ENCODE peak calls at places on chromosomes 16 and 17, in five cellular contexts. M, Q, A, W and J are unnamed samples.

GRCh38 chr17:8015236-8015956 is 13.0 kb downstream of the GUCY2D start:
- DNase-seq in M (no peak), Q (no peak), A (no peak), W (no peak), J (no peak)

GRCh38 chr17:8656693-8657092 is 26.2 kb upstream of the MYH10 start:
- DNase-seq in M (no peak), Q (no peak), W (no peak), A (no peak), J (no peak)

GRCh38 chr16:12433691-12434390 is 369.8 kb downstream of the CPPED1 start:
- DNase-seq in A (no peak), W (no peak), Q (no peak), M (no peak), J (no peak)

GRCh38 chr17:15263206-15263579 is 1.9 kb downstream of the PMP22 start:
- DNase-seq in W (no peak), M (no peak), A (peak; percentile 77), Q (no peak), J (peak; percentile 96)

GRCh38 chr17:56834380-56835258 is 668 bp downstream of the DGKE start:
- DNase-seq in A (peak; percentile 73), Q (no peak), M (peak; percentile 44), W (no peak), J (no peak)

GRCh38 chr17:76558210-76559095 is 18.6 kb downstream of the PRCD start:
- DNase-seq in Q (no peak), M (no peak), W (no peak), A (no peak), J (no peak)

GRCh38 chr16:22397459-22397858 is 23.0 kb upstream of the CDR2 start:
- DNase-seq in A (no peak), W (no peak), M (no peak), Q (no peak), J (no peak)

GRCh38 chr17:81135503-81136283 is 29.6 kb upstream of the PVALEF start:
- DNase-seq in Q (no peak), M (no peak), W (no peak), A (no peak), J (no peak)

GRCh38 chr16:65068151-65068740 is 53.6 kb downstream of the CDH11 start:
- DNase-seq in M (no peak), W (no peak), Q (no peak), A (no peak), J (no peak)

GRCh38 chr17:52159159-52159809 is 770 bp upstream of the CA10 start:
- DNase-seq in Q (no peak), A (no peak), M (no peak), W (no peak), J (no peak)

GRCh38 chr17:43713494-43714162 is 45.0 kb downstream of the SOST start:
- DNase-seq in M (no peak), W (no peak), Q (no peak), A (no peak), J (no peak)

GRCh38 chr17:80277751-80278671 is 17.4 kb downstream of the RNF213 start:
- DNase-seq in Q (no peak), W (no peak), M (no peak), A (no peak), J (no peak)

GRCh38 chr16:3638916-3639644 is 15.4 kb upstream of the DNASE1 start:
- DNase-seq in Q (no peak), A (no peak), M (no peak), W (no peak), J (no peak)

GRCh38 chr17:68357886-68358285 is 66.6 kb downstream of the ARSG start:
- DNase-seq in Q (no peak), M (no peak), A (no peak), W (no peak), J (no peak)

GRCh38 chr17:68353121-68353521 is 61.8 kb downstream of the ARSG start:
- DNase-seq in W (no peak), A (no peak), Q (no peak), M (no peak), J (no peak)

GRCh38 chr17:68355093-68355492 is 63.8 kb downstream of the ARSG start:
- DNase-seq in A (no peak), W (no peak), M (no peak), Q (no peak), J (no peak)

GRCh38 chr17:68356949-68357455 is 65.7 kb downstream of the ARSG start:
- DNase-seq in W (no peak), M (no peak), A (no peak), Q (no peak), J (no peak)

GRCh38 chr17:68356520-68356919 is 65.2 kb downstream of the ARSG start:
- DNase-seq in A (peak; percentile 37), M (no peak), Q (no peak), W (no peak), J (no peak)
- TF ChIP-seq POLR2AphosphoS5 in A (no peak), M (no peak), Q (no peak), W (no peak), J (no peak)

DNA sequence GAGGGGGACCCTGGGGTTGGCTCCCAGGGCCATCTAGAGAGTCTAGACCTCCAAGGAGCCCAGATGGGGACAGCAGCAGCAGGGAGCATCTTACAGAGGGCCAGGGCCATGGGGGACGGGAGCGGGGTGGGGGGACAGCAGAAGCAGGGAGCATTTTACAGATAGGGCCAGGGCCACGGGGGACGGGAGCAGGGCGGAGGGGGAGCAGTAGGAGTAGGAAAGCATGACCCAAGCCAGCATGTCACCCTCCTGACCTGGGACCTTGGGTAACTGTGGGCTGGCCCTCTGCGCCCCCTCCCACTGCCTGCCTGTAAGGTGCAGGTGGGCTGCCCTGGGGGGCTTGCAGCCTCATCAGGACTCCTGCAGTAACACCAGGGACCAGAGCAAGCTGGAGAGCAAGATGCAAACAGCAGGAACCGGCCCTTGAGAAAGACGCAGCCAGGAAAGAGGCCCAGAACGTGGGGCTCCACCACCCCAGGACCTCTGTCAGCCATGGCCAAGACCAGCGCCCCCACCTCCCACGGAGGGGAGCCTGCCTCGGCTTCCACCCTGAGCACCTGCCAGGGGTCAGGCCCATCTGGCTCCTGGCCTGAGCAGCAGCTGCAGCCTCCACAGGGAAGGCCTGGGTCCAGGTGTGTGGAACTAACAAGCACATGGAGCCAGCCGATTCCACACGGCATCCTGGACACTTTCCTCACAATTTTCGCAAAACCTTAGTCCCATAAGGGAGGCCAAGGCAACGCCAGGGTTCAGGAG is 2.4 kb downstream of the ZNF598 start:
- DNase-seq in A (no peak), W (no peak), Q (no peak), M (no peak), J (no peak)
- H3K4me3 ChIP-seq in A (peak overlapping the region; percentile 78), W (peak overlapping the region; percentile 79), Q (peak overlapping the region; percentile 94), M (peak overlapping the region; percentile 99), J (peak overlapping the region; percentile 19)

DNA sequence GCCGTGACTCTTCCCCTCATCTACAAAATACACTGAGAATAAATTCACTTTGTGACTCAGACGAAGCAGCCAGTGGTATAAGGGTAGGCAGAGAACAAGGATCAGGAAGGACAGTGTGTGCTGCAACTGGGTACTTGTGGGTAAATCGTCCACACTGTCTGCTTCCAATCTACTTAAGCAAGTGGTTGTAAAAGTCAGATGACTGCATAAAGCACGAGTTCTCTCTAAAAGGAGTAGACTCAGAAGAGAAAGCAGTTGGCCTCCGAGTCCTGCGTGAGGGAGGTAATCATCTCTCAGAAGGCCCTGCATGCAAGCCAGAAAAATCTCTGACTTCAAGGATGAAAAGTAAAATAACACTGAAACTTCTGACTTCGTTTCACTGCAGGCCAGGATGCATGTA is 43.1 kb downstream of the ANKFY1 start:
- DNase-seq in W (no peak), Q (no peak), M (no peak), A (peak; percentile 48), J (no peak)
- TF ChIP-seq POLR2AphosphoS5 in W (no peak), Q (no peak), M (no peak), A (peak; percentile 85), J (peak; percentile 82)

GRCh38 chr16:31214705-31215286 is 877 bp downstream of the TRIM72 start:
- DNase-seq in A (no peak), M (no peak), W (no peak), Q (no peak), J (no peak)
- H3K4me3 ChIP-seq in A (peak overlapping the region; percentile 49), M (peak overlapping the region; percentile 41), W (peak overlapping the region; percentile 96), Q (no peak overlapping the region), J (peak overlapping the region; percentile 60)

DNA sequence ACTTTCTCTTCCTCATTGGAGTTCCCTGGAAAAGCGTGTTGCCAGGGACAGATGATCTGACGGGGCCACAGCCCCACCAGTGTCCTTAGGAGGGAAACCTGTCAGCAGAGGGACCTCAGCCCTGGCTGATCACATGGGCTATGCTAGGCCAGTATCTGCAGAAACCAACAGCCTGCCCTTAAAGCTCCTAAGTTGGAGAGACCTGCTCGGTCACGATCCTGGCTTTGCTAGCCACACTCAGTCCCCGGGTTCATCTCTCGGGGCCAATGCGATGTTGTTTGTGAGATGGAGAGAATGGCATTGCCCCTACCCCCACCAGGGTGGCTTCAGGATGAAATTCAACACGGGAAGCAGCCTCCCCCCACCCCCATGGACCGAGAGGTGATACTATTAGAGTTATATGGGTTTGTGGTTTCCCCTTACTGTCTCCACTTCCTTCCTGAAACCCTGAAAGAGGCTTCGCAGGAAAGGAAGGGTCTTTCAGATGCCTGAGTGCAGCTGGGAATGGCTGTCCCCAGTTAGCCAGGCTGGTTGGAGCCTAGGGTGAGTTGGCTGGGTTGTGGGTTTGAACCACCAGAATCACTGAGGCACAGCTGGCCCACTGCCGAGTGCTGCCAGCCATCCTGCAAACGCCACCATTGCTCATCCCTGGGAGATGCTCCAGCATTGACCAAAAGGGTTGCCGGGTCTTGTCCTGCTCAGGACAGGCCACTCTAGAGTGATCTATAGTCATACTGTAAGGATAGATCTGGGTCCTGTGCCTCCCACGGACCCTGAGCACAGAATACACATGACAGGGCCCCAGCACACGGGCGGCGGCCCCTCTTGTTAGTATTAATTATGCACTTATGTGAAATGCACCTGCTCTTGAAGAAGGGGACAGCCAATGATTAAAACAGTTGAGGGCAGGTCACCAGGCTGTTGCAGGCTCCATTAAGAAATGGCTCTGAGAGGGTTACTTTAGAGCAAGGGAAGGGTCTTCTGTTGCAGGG is 16.8 kb downstream of the RMI2 start:
- DNase-seq in M (no peak), W (no peak), Q (no peak), A (no peak), J (no peak)
- TF ChIP-seq POLR2AphosphoS5 in M (no peak), W (no peak), Q (no peak), A (no peak), J (no peak)

DNA sequence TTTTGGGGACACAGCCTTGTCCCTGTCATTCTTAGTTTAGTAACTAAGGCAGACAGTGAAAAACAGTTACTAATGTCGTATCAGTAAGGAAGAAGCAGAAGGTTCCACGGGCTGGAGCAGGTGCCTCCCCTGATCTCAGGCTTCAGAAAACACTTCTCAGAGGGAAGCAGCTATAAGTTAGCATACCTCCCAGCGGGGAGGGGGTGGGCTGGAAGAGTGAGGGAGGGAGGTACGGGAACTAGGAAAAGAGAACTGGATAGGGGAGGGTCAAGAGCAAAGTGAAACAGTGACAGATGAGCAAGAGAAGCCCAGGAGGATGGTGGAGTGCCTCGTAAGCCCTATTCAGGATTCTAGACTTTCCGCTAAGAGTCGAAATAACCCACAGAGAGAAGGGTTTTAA is 186.3 kb upstream of the XYLT1 start:
- DNase-seq in A (no peak), M (no peak), W (no peak), Q (no peak), J (no peak)
- H3K4me3 ChIP-seq in A (no peak overlapping the region), M (no peak overlapping the region), W (no peak overlapping the region), Q (no peak overlapping the region), J (no peak overlapping the region)

DNA sequence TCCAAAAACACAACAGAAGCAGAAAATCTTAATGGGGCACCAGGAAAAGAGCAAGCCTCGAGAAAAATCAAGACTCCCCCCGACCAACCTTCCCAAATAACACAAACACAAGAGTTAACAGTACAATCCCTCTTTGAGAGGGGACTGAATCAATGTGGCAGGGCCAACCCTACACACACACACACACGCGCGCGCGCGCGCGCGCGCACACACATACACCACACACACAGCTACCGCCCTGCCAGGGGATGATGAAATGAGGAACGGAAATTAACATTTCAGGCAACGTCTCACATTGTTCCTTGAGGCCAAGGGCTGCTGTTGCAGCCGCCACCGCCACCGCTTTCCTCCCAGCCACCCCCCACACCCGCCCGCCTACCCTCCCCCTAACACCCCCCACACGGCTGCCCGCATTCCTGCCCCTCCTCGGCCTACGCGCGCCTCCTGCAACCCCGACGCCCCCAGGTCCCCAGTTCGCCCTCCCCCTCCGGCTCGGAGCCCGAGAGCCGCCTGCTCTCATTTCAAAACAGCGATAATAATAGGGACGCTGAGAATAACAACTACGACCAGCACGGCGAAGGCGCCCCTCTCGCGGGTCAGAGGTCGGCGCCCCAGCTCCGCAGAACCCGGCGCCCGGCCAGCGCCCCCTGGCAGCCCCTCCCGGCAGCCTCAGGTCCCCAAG is 1.2 kb downstream of the ANKRD11 start:
- DNase-seq in A (peak; percentile 88), M (peak; percentile 68), W (peak; percentile 85), Q (no peak), J (no peak)
- TF ChIP-seq POLR2AphosphoS5 in A (peak; percentile 87), M (peak; percentile 42), W (peak; percentile 85), Q (peak; percentile 52), J (peak; percentile 55)